ENCODE peak calls at places on chromosomes 16 and 17, in eight cellular contexts. One of them, this sample, is unnamed.

GRCh38 chr17:45848868-45849535 is 4.3 kb downstream of the SPPL2C start:
- DNase-seq in CD4-positive, CD25-positive, alpha-beta regulatory T cell: no peak
- DNase-seq in kidney glomerular epithelial cell: no peak
- DNase-seq in left colon: no peak
- DNase-seq in HT1080: no peak
- DNase-seq in activated T-cell treated with anti-CD3 and anti-CD28 coated beads, Interleukin-2, amount 50 U/mL, for 72 hours: no peak
- DNase-seq in activated T-helper 1 cell treated with anti-CD3 and anti-CD28 coated beads, Interleukin-2, amount 50 U/mL, for 16 hours: no peak
- DNase-seq in AG08396: no peak
- DNase-seq in this sample: no peak

GRCh38 chr16:48558269-48558915 is 51.6 kb downstream of the N4BP1 start:
- DNase-seq in HT1080: no peak
- DNase-seq in activated T-cell treated with anti-CD3 and anti-CD28 coated beads, Interleukin-2, amount 50 U/mL, for 72 hours: no peak
- DNase-seq in left colon: no peak
- DNase-seq in CD4-positive, CD25-positive, alpha-beta regulatory T cell: no peak
- DNase-seq in kidney glomerular epithelial cell: no peak
- DNase-seq in activated T-helper 1 cell treated with anti-CD3 and anti-CD28 coated beads, Interleukin-2, amount 50 U/mL, for 16 hours: no peak
- DNase-seq in AG08396: no peak
- DNase-seq in this sample: peak

GRCh38 chr17:71975998-71976649 is 144.7 kb upstream of the SOX9 start:
- DNase-seq in CD4-positive, CD25-positive, alpha-beta regulatory T cell: no peak
- DNase-seq in HT1080: peak
- DNase-seq in left colon: peak
- DNase-seq in activated T-cell treated with anti-CD3 and anti-CD28 coated beads, Interleukin-2, amount 50 U/mL, for 72 hours: no peak
- DNase-seq in kidney glomerular epithelial cell: no peak
- DNase-seq in activated T-helper 1 cell treated with anti-CD3 and anti-CD28 coated beads, Interleukin-2, amount 50 U/mL, for 16 hours: no peak
- DNase-seq in AG08396: peak
- DNase-seq in this sample: peak

GRCh38 chr17:4208228-4208627 is 55.6 kb downstream of the ANKFY1 start:
- DNase-seq in activated T-helper 1 cell treated with anti-CD3 and anti-CD28 coated beads, Interleukin-2, amount 50 U/mL, for 16 hours: no peak
- DNase-seq in AG08396: no peak
- DNase-seq in activated T-cell treated with anti-CD3 and anti-CD28 coated beads, Interleukin-2, amount 50 U/mL, for 72 hours: no peak
- DNase-seq in left colon: no peak
- DNase-seq in HT1080: no peak
- DNase-seq in CD4-positive, CD25-positive, alpha-beta regulatory T cell: no peak
- DNase-seq in kidney glomerular epithelial cell: no peak
- DNase-seq in this sample: no peak

GRCh38 chr17:19336938-19337711 is 25.4 kb downstream of the B9D1 start:
- DNase-seq in kidney glomerular epithelial cell: no peak
- DNase-seq in AG08396: no peak
- DNase-seq in activated T-cell treated with anti-CD3 and anti-CD28 coated beads, Interleukin-2, amount 50 U/mL, for 72 hours: no peak
- DNase-seq in activated T-helper 1 cell treated with anti-CD3 and anti-CD28 coated beads, Interleukin-2, amount 50 U/mL, for 16 hours: no peak
- DNase-seq in left colon: no peak
- DNase-seq in HT1080: no peak
- DNase-seq in CD4-positive, CD25-positive, alpha-beta regulatory T cell: no peak
- DNase-seq in this sample: no peak

GRCh38 chr17:8871081-8871581 is 3.7 kb upstream of the PIK3R6 start:
- DNase-seq in activated T-helper 1 cell treated with anti-CD3 and anti-CD28 coated beads, Interleukin-2, amount 50 U/mL, for 16 hours: no peak
- DNase-seq in HT1080: no peak
- DNase-seq in CD4-positive, CD25-positive, alpha-beta regulatory T cell: no peak
- DNase-seq in AG08396: no peak
- DNase-seq in left colon: no peak
- DNase-seq in activated T-cell treated with anti-CD3 and anti-CD28 coated beads, Interleukin-2, amount 50 U/mL, for 72 hours: no peak
- DNase-seq in kidney glomerular epithelial cell: no peak
- DNase-seq in this sample: no peak

GRCh38 chr17:8226536-8227237 is 16.3 kb upstream of the AURKB start:
- DNase-seq in left colon: peak
- DNase-seq in HT1080: peak
- DNase-seq in kidney glomerular epithelial cell: peak
- DNase-seq in CD4-positive, CD25-positive, alpha-beta regulatory T cell: no peak
- DNase-seq in AG08396: peak
- DNase-seq in activated T-cell treated with anti-CD3 and anti-CD28 coated beads, Interleukin-2, amount 50 U/mL, for 72 hours: peak
- DNase-seq in activated T-helper 1 cell treated with anti-CD3 and anti-CD28 coated beads, Interleukin-2, amount 50 U/mL, for 16 hours: peak
- DNase-seq in this sample: peak

GRCh38 chr16:24645739-24646645 is 83.5 kb upstream of the TNRC6A start:
- DNase-seq in left colon: no peak
- DNase-seq in HT1080: peak
- DNase-seq in CD4-positive, CD25-positive, alpha-beta regulatory T cell: no peak
- DNase-seq in activated T-helper 1 cell treated with anti-CD3 and anti-CD28 coated beads, Interleukin-2, amount 50 U/mL, for 16 hours: no peak
- DNase-seq in activated T-cell treated with anti-CD3 and anti-CD28 coated beads, Interleukin-2, amount 50 U/mL, for 72 hours: no peak
- DNase-seq in AG08396: peak
- DNase-seq in kidney glomerular epithelial cell: peak
- DNase-seq in this sample: peak

GRCh38 chr16:66107661-66108060 is 258.8 kb upstream of the CDH5 start:
- DNase-seq in left colon: no peak
- DNase-seq in kidney glomerular epithelial cell: no peak
- DNase-seq in CD4-positive, CD25-positive, alpha-beta regulatory T cell: no peak
- DNase-seq in activated T-cell treated with anti-CD3 and anti-CD28 coated beads, Interleukin-2, amount 50 U/mL, for 72 hours: no peak
- DNase-seq in activated T-helper 1 cell treated with anti-CD3 and anti-CD28 coated beads, Interleukin-2, amount 50 U/mL, for 16 hours: no peak
- DNase-seq in HT1080: no peak
- DNase-seq in AG08396: peak
- DNase-seq in this sample: peak

GRCh38 chr17:15966183-15966878 is 21.4 kb downstream of the ADORA2B start:
- DNase-seq in activated T-helper 1 cell treated with anti-CD3 and anti-CD28 coated beads, Interleukin-2, amount 50 U/mL, for 16 hours: no peak
- DNase-seq in kidney glomerular epithelial cell: no peak
- DNase-seq in left colon: peak
- DNase-seq in activated T-cell treated with anti-CD3 and anti-CD28 coated beads, Interleukin-2, amount 50 U/mL, for 72 hours: no peak
- DNase-seq in HT1080: no peak
- DNase-seq in CD4-positive, CD25-positive, alpha-beta regulatory T cell: no peak
- DNase-seq in AG08396: no peak
- DNase-seq in this sample: no peak

This sample was measured in mammary epithelial cell.